ENCODE peak calls at places on chromosomes 1 and 21, in ten cellular contexts. H, Z, V, G, W, X, J, F, O and N are unnamed samples.

GRCh38 chr1:157419845-157420542 is 132.3 kb downstream of the FCRL5 start:
- DNase-seq in H (no peak), Z (no peak), V (no peak), G (no peak), W (no peak), X (no peak), J (no peak), F (no peak), O (no peak), N (no peak)

GRCh38 chr1:13735168-13735930 is 35.4 kb downstream of the PRDM2 start:
- DNase-seq in H (no peak), Z (no peak), V (no peak), G (no peak), W (no peak), X (no peak), J (no peak), F (no peak), O (no peak), N (no peak)

GRCh38 chr21:17454315-17455027 is 58.4 kb upstream of the CXADR start:
- DNase-seq in H (peak; percentile 37), Z (peak; percentile 82), V (peak; percentile 34), G (peak; percentile 71), W (peak; percentile 92), X (no peak), J (no peak), F (no peak), O (peak; percentile 92), N (no peak)

GRCh38 chr1:92411511-92411910 is 75.2 kb downstream of the GFI1 start:
- DNase-seq in H (peak; percentile 8), Z (peak; percentile 78), V (peak; percentile 42), G (no peak), W (peak; percentile 44), X (no peak), J (no peak), F (no peak), O (peak; percentile 78), N (no peak)

GRCh38 chr1:14682941-14683340 is 84.5 kb downstream of the KAZN start:
- DNase-seq in H (no peak), Z (no peak), V (no peak), G (no peak), W (no peak), X (no peak), J (no peak), F (no peak), O (no peak), N (no peak)

GRCh38 chr1:33612877-33613487 is 140.5 kb downstream of the ZSCAN20 start:
- DNase-seq in H (peak; percentile 64), Z (peak; percentile 80), V (peak; percentile 13), G (peak; percentile 21), W (peak; percentile 78), X (no peak), J (no peak), F (no peak), O (peak; percentile 64), N (peak; percentile 35)

GRCh38 chr1:168720839-168721238 is 8.2 kb downstream of the DPT start:
- DNase-seq in H (no peak), Z (no peak), V (no peak), G (no peak), W (no peak), X (no peak), J (no peak), F (no peak), O (no peak), N (no peak)

GRCh38 chr1:118148034-118148433 is 37.0 kb downstream of the SPAG17 start:
- DNase-seq in H (no peak), Z (peak; percentile 48), V (no peak), G (no peak), W (peak; percentile 15), X (no peak), J (no peak), F (no peak), O (peak; percentile 39), N (no peak)

GRCh38 chr1:184112176-184112948 is 60.8 kb downstream of the TSEN15 start:
- DNase-seq in H (no peak), Z (no peak), V (no peak), G (no peak), W (peak; percentile 60), X (no peak), J (no peak), F (no peak), O (no peak), N (no peak)

GRCh38 chr1:89125571-89126233 is at the start of gene GBP2:
- DNase-seq in H (peak; percentile 20), Z (peak; percentile 89), V (peak; percentile 45), G (peak; percentile 24), W (peak; percentile 54), X (no peak), J (peak; percentile 29), F (peak; percentile 32), O (peak; percentile 85), N (peak; percentile 44)

GRCh38 chr1:226827458-226827857 is 43.0 kb upstream of the PSEN2 start:
- DNase-seq in H (no peak), Z (peak; percentile 68), V (no peak), G (peak; percentile 86), W (no peak), X (no peak), J (no peak), F (peak; percentile 68), O (no peak), N (no peak)

GRCh38 chr1:41537257-41537656 is 52.8 kb upstream of the EDN2 start:
- DNase-seq in H (peak; percentile 9), Z (no peak), V (no peak), G (peak; percentile 9), W (no peak), X (no peak), J (no peak), F (no peak), O (no peak), N (no peak)

GRCh38 chr1:221680085-221680484 is 61.8 kb downstream of the DUSP10 start:
- DNase-seq in H (no peak), Z (no peak), V (no peak), G (no peak), W (no peak), X (no peak), J (no peak), F (no peak), O (no peak), N (no peak)

GRCh38 chr1:218112862-218113261 is 172.2 kb upstream of the RRP15 start:
- DNase-seq in H (no peak), Z (no peak), V (no peak), G (no peak), W (no peak), X (no peak), J (no peak), F (no peak), O (no peak), N (no peak)

GRCh38 chr1:17097125-17097524 is 22.1 kb downstream of the PADI2 start:
- DNase-seq in H (no peak), Z (no peak), V (no peak), G (no peak), W (no peak), X (no peak), J (no peak), F (no peak), O (no peak), N (no peak)

GRCh38 chr1:225877570-225877969 is 4.6 kb downstream of the TMEM63A start:
- DNase-seq in H (no peak), Z (peak; percentile 69), V (no peak), G (peak; percentile 61), W (peak; percentile 33), X (peak; percentile 72), J (no peak), F (no peak), O (peak; percentile 45), N (no peak)

GRCh38 chr1:1927751-1928150 is 8.7 kb upstream of the TMEM52 start:
- DNase-seq in H (no peak), Z (no peak), V (no peak), G (no peak), W (no peak), X (no peak), J (no peak), F (no peak), O (no peak), N (no peak)

GRCh38 chr1:108556501-108556900 is 3.4 kb upstream of the EEIG2 start:
- DNase-seq in H (no peak), Z (no peak), V (no peak), G (no peak), W (no peak), X (no peak), J (no peak), F (no peak), O (no peak), N (no peak)

DNA sequence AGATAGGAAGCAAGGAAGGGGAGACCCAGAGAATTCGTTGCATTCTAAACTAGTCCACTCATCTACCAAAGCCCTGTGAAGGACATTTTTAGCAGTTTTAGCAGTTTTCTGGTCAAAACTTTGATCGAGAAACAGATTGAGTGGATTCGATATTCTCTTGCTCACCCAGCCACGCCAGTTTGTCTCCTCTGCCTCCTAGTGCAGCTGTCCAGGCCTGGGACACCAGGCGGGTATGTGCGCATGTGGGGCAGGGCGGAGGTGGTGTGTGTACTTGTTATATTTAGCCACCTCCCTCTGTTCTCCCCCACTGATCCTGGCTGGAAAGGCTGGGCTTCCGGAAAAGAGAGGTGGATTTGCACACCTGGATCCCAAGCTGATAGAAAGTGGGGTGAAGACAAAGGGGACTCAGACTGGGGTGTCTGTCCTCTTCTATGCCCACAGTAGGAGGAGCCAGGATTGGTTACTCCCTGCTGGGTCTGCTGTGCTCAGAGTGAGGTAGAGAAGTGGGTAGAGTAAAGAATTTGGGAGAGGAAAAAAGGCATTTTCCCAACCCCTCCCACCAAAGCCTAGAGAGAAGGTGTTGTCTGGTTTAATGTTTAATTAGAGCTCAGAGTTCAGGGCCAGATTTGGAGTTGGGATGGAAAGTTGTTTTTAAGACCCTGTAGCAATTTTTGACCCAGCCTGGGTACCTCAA is 3.8 kb downstream of the LMNA start:
- DNase-seq in H (no peak), Z (peak; percentile 79), V (no peak), G (peak; percentile 47), W (no peak), X (peak; percentile 73), J (no peak), F (peak; percentile 64), O (no peak), N (no peak)
- H3K4me3 ChIP-seq in H (peak overlapping the region; percentile 100), Z (peak overlapping the region; percentile 100), V (peak overlapping the region; percentile 93), G (peak overlapping the region; percentile 82), W (no peak overlapping the region), X (peak overlapping the region; percentile 100), J (no peak overlapping the region), F (peak overlapping the region; percentile 100), O (peak overlapping the region; percentile 12), N (peak overlapping the region; percentile 92)

GRCh38 chr1:161176468-161177111 is 717 bp downstream of the B4GALT3 start:
- DNase-seq in H (no peak), Z (peak; percentile 29), V (no peak), G (no peak), W (no peak), X (no peak), J (no peak), F (no peak), O (no peak), N (no peak)
- H3K4me3 ChIP-seq in H (peak overlapping the region; percentile 96), Z (peak overlapping the region; percentile 98), V (peak overlapping the region; percentile 99), G (peak overlapping the region; percentile 64), W (peak overlapping the region; percentile 78), X (peak overlapping the region; percentile 86), J (peak overlapping the region; percentile 98), F (peak overlapping the region; percentile 69), O (peak overlapping the region; percentile 98), N (peak overlapping the region; percentile 90)

GRCh38 chr21:41766883-41767605 is at the start of gene RIPK4:
- DNase-seq in H (no peak), Z (peak; percentile 80), V (no peak), G (no peak), W (peak; percentile 77), X (peak; percentile 91), J (peak; percentile 31), F (peak; percentile 73), O (peak; percentile 23), N (peak; percentile 45)
- H3K4me3 ChIP-seq in H (peak within 1 kb of the TSS; percentile 52), Z (peak within 1 kb of the TSS; percentile 64), V (peak within 1 kb of the TSS; percentile 45), G (no peak within 1 kb of the TSS), W (peak within 1 kb of the TSS; percentile 70), X (peak within 1 kb of the TSS; percentile 79), J (peak within 1 kb of the TSS; percentile 51), F (peak within 1 kb of the TSS; percentile 44), O (no peak within 1 kb of the TSS), N (peak within 1 kb of the TSS; percentile 74)

GRCh38 chr1:5814046-5814619 is 178.1 kb downstream of the NPHP4 start:
- DNase-seq in H (no peak), Z (no peak), V (no peak), G (no peak), W (no peak), X (no peak), J (no peak), F (no peak), O (no peak), N (no peak)
- H3K4me3 ChIP-seq in H (no peak overlapping the region), Z (no peak overlapping the region), V (no peak overlapping the region), G (no peak overlapping the region), W (no peak overlapping the region), X (no peak overlapping the region), J (no peak overlapping the region), F (no peak overlapping the region), O (no peak overlapping the region), N (no peak overlapping the region)